ENCODE peak calls at places on chromosomes 4 and X, in seven cellular contexts. Z is nephron progenitor cell, B is lower lobe of right lung, C is progenitor cell of endocrine pancreas, Q is fibroblast of lung, V is GM10248, I is ovary. L is an unnamed sample.

GRCh38 chr4:74456849-74457395 is 12.0 kb downstream of the AREG start:
- DNase-seq in Z (no peak), B (no peak), C (no peak), Q (no peak), V (no peak), I (no peak), L (no peak)

GRCh38 chr4:151035321-151035720 is 20.2 kb upstream of the LRBA start:
- DNase-seq in Z (no peak), B (no peak), C (no peak), Q (no peak), V (no peak), I (no peak), L (no peak)

GRCh38 chrX:149631293-149632165 is at the start of gene TMEM185A:
- DNase-seq in Z (peak; percentile 81), B (peak; percentile 81), C (peak; percentile 54), Q (peak; percentile 39), V (peak; percentile 83), I (peak; percentile 59), L (peak; percentile 66)

GRCh38 chr4:71765349-71765748 is 18.5 kb downstream of the GC start:
- DNase-seq in Z (no peak), B (no peak), C (no peak), Q (peak; percentile 2), V (no peak), I (no peak), L (no peak)

GRCh38 chr4:119493419-119493818 is 135.2 kb downstream of the PDE5A start:
- DNase-seq in Z (no peak), B (no peak), C (no peak), Q (no peak), V (no peak), I (no peak), L (no peak)

GRCh38 chrX:108261541-108262218 is 170.1 kb downstream of the ATG4A start:
- DNase-seq in Z (no peak), B (no peak), C (no peak), Q (peak; percentile 92), V (no peak), I (no peak), L (no peak)

GRCh38 chr4:70709551-70710080 is 12.1 kb upstream of the RUFY3 start:
- DNase-seq in Z (no peak), B (no peak), C (no peak), Q (no peak), V (no peak), I (no peak), L (no peak)

GRCh38 chr4:78922207-78922606 is 17.0 kb downstream of the PAQR3 start:
- DNase-seq in Z (no peak), B (no peak), C (no peak), Q (peak; percentile 28), V (no peak), I (no peak), L (no peak)

GRCh38 chr4:111016416-111016815 is 393.5 kb upstream of the PITX2 start:
- DNase-seq in Z (no peak), B (no peak), C (no peak), Q (no peak), V (no peak), I (no peak), L (no peak)

GRCh38 chrX:139851730-139852129 is 81.1 kb downstream of the ATP11C start:
- DNase-seq in Z (no peak), B (no peak), C (no peak), Q (no peak), V (no peak), I (no peak), L (no peak)

GRCh38 chr4:166229799-166230198 is 356.8 kb downstream of the TLL1 start:
- DNase-seq in Z (no peak), B (no peak), C (no peak), Q (no peak), V (no peak), I (no peak), L (no peak)

GRCh38 chr4:6469898-6470501 is 2.4 kb downstream of the PPP2R2C start:
- DNase-seq in Z (no peak), B (no peak), C (peak; percentile 6), Q (no peak), V (no peak), I (no peak), L (no peak)

GRCh38 chr4:127307996-127308395 is 324.8 kb upstream of the INTU start:
- DNase-seq in Z (no peak), B (no peak), C (no peak), Q (no peak), V (no peak), I (no peak), L (no peak)

GRCh38 chr4:124414641-124415040 is 297.9 kb downstream of the ANKRD50 start:
- DNase-seq in Z (no peak), B (no peak), C (no peak), Q (peak; percentile 50), V (no peak), I (no peak), L (no peak)

GRCh38 chr4:72690782-72691181 is 121.8 kb upstream of the ADAMTS3 start:
- DNase-seq in Z (no peak), B (no peak), C (no peak), Q (no peak), V (no peak), I (no peak), L (no peak)

GRCh38 chr4:185134176-185134869 is 8.7 kb upstream of the SLC25A4 start:
- DNase-seq in Z (no peak), B (no peak), C (no peak), Q (peak; percentile 77), V (peak; percentile 69), I (no peak), L (no peak)

GRCh38 chr4:21205821-21206531 is 505.7 kb downstream of the PACRGL start:
- DNase-seq in Z (no peak), B (no peak), C (no peak), Q (no peak), V (no peak), I (no peak), L (no peak)

GRCh38 chr4:88277711-88278025 is 6.7 kb downstream of the PPM1K start:
- DNase-seq in Z (no peak), B (no peak), C (no peak), Q (no peak), V (no peak), I (no peak), L (no peak)

GRCh38 chr4:147984065-147984777 is 252.3 kb downstream of the ARHGAP10 start:
- DNase-seq in Z (peak; percentile 43), B (no peak), C (no peak), Q (peak; percentile 58), V (peak; percentile 54), I (no peak), L (no peak)

GRCh38 chr4:4788573-4788972 is 70.9 kb upstream of the MSX1 start:
- DNase-seq in Z (no peak), B (no peak), C (no peak), Q (no peak), V (no peak), I (no peak), L (no peak)

GRCh38 chr4:170497105-170497504 is 407.3 kb upstream of the AADAT start:
- DNase-seq in Z (peak; percentile 17), B (no peak), C (no peak), Q (no peak), V (peak; percentile 15), I (no peak), L (no peak)

GRCh38 chr4:3489451-3489962 is 26.4 kb downstream of the DOK7 start:
- DNase-seq in Z (peak; percentile 39), B (no peak), C (no peak), Q (no peak), V (no peak), I (no peak), L (no peak)

DNA sequence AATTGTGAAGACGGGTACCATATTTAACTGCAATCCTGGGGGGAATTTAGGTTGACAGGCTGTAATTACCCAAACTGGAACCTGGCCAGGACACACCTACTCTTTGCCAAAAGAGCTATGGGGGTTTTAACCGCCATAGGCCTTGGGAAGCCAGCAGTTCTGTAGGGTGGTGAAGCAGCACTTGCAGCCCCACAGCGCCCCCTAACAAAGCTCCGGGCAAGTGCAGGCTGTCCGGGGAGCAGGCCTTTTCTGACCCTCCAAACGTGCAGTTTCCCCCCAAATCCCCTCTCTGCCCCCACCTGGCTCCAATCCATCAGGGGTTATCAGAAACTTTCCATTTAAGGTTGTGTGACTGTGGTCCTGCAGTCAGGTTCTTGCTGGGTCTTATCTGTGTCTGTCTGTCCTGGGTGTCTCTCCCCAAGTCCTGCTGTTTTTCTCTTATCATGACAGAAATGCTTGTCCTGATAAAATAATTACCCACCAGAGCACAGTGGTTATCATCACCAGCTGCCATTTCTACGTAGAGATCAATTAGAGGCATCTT is 350.9 kb downstream of the MID1IP1 start:
- DNase-seq in Z (peak; percentile 77), B (peak; percentile 59), C (peak; percentile 50), Q (no peak), V (peak; percentile 46), I (no peak), L (no peak)
- TF ChIP-seq CTCF in Z (peak; percentile 59), B (peak; percentile 45), C (peak; percentile 66), Q (peak; percentile 19), V (peak; percentile 49), I (no peak), L (peak; percentile 41)

GRCh38 chrX:143437439-143437838 is 79.8 kb downstream of the SPANXN3 start:
- DNase-seq in Z (peak; percentile 4), B (no peak), C (no peak), Q (no peak), V (no peak), I (no peak), L (no peak)
- TF ChIP-seq CTCF in Z (peak; percentile 56), B (no peak), C (peak; percentile 59), Q (no peak), V (no peak), I (no peak), L (no peak)

DNA sequence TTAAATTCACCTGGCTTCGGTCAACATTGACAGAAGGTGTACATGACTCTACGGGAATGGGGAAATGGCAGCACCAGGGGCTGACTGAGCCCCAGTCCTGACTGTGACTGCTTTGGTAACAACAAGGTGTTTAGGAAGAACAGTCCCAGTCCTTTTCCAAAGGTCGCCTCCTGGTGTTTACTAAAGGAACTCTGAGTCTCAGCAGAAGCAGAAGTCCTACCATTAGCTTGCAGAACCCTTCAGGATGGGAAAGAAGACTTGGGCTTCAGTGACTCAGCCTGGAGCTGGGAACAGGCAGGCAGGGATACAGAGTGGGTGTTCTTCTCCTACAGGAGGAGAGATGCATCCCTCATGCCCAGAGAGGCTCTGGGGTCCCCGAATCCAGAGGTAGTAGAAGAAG is 103.3 kb downstream of the MGST2 start:
- DNase-seq in Z (no peak), B (no peak), C (no peak), Q (no peak), V (no peak), I (no peak), L (no peak)
- TF ChIP-seq CTCF in Z (no peak), B (peak; percentile 21), C (peak; percentile 51), Q (no peak), V (no peak), I (no peak), L (no peak)

DNA sequence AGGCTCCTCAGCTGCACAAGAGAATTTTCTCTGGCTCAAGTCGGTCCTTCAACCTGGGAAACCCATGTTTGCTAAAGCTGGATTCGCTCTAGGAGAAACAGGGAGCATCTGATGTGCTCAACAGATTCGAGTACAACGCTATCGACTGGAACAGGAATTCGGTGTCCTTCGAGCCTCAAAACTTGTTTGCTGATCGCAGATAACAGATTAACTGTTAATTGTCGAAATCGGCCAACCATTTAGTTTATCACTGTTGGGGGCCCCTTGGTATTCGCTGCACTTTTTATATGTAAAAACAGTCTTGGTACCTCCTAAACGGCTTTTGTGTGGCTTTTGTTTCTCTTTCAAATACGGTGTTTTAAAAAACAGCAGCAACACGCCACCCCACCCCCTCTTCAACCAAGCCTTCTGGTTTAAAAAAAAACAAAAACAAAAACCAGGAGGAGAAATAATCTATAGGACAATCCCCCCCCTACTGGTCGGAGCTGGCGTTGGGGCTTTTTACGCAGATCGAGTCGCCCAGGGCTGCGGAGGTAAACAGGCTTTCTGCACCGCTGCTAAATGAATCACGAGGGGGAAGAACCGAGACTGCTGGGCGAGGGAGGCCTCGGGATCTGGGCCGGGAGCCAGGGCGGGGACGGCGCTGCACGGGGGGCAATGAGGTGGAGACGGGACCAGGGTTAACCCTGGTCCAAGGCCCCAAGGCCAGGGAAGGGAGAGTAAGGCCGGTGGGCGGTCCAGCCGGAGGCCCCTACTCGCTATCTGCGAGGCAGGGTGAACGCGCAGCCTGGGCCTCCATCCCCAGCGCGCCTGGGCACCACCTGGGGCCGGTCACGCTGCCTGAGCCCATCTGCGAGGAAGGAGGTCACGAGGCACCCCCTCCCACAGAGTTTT is 71.7 kb upstream of the BCOR start:
- DNase-seq in Z (peak; percentile 69), B (peak; percentile 69), C (no peak), Q (peak; percentile 81), V (peak; percentile 68), I (peak; percentile 82), L (no peak)
- TF ChIP-seq CTCF in Z (peak; percentile 49), B (peak; percentile 27), C (peak; percentile 56), Q (no peak), V (peak; percentile 43), I (peak; percentile 42), L (peak; percentile 20)

L was measured in left lung.